ENCODE peak calls at places on chromosomes 1 and 21, in seven cellular contexts. H is tibial nerve, Q is ovary, N is HCT116, R is Peyer's patch, U is uterus, E is sigmoid colon. Z is an unnamed sample. For H3K4me1, the result is how much of the 10 kb centered on the place peaks cover.

GRCh38 chr1:192607836-192608235 is 28.1 kb upstream of the RGS13 start:
- DNase-seq in R (no peak), H (no peak), Q (no peak), U (no peak), E (no peak), N (no peak), Z (no peak)

GRCh38 chr1:109892476-109893368 is 17.9 kb upstream of the CSF1 start:
- DNase-seq in H (no peak), E (no peak), Q (no peak), U (no peak), R (no peak), N (no peak), Z (no peak)

GRCh38 chr1:184366992-184367391 is 19.8 kb upstream of the C1orf21 start:
- DNase-seq in H (no peak), Q (no peak), U (no peak), R (no peak), N (no peak), E (no peak), Z (no peak)

GRCh38 chr1:19260211-19261138 is 8.9 kb downstream of the MRTO4 start:
- DNase-seq in N (no peak), U (no peak), E (no peak), H (no peak), R (no peak), Q (no peak), Z (peak)

GRCh38 chr1:89519779-89520358 is 4.8 kb upstream of the LRRC8B start:
- DNase-seq in H (peak), E (no peak), U (no peak), R (no peak), N (peak), Q (no peak), Z (peak)

GRCh38 chr1:169015464-169015863 is 91.0 kb upstream of the ATP1B1 start:
- DNase-seq in U (no peak), R (no peak), Q (no peak), N (no peak), E (no peak), H (no peak), Z (no peak)

GRCh38 chr1:20600156-20600555 is 11.3 kb downstream of the CDA start:
- DNase-seq in U (no peak), Q (no peak), E (no peak), H (no peak), N (no peak), R (no peak), Z (no peak)

GRCh38 chr21:34143783-34144182 is 70.4 kb downstream of the MRPS6 start:
- DNase-seq in R (no peak), E (no peak), H (no peak), U (no peak), N (no peak), Q (no peak), Z (no peak)

GRCh38 chr1:209791920-209792319 is 7.6 kb upstream of the C1orf74 start:
- DNase-seq in Q (no peak), H (no peak), N (no peak), E (no peak), U (no peak), R (no peak), Z (no peak)

GRCh38 chr1:231563253-231563652 is 34.8 kb downstream of the TSNAX start:
- DNase-seq in Q (no peak), U (no peak), N (no peak), E (no peak), H (no peak), R (no peak), Z (no peak)

GRCh38 chr21:45590726-45591618 is 48.7 kb upstream of the SLC19A1 start:
- DNase-seq in R (peak), H (no peak), E (peak), N (no peak), Q (peak), U (no peak), Z (no peak)

GRCh38 chr1:41751804-41752513 is 166.8 kb downstream of the HIVEP3 start:
- DNase-seq in R (no peak), U (no peak), H (no peak), Q (no peak), E (peak), N (no peak), Z (no peak)

GRCh38 chr1:5910666-5911065 is 81.6 kb downstream of the NPHP4 start:
- DNase-seq in U (no peak), Q (no peak), H (no peak), E (no peak), R (no peak), N (no peak), Z (no peak)

GRCh38 chr1:174968750-174969244 is 30.9 kb upstream of the CACYBP start:
- DNase-seq in Q (no peak), U (no peak), R (no peak), E (no peak), N (no peak), H (no peak), Z (no peak)

GRCh38 chr1:236774926-236775325 is 20.2 kb upstream of the MTR start:
- DNase-seq in H (no peak), N (peak), E (no peak), U (no peak), Q (no peak), R (no peak), Z (peak)

GRCh38 chr1:21175324-21175669 is 1.4 kb downstream of the EIF4G3 start:
- DNase-seq in R (no peak), Q (no peak), N (no peak), E (peak), U (peak), H (peak), Z (peak)

GRCh38 chr1:43978551-43979260 is at the start of gene B4GALT2:
- DNase-seq in R (peak), U (peak), N (no peak), Q (peak), H (no peak), E (no peak), Z (peak)

GRCh38 chr1:152585586-152585985 is 5.3 kb upstream of the LCE3D start:
- DNase-seq in U (no peak), R (no peak), Q (no peak), H (no peak), N (no peak), E (no peak), Z (no peak)

GRCh38 chr1:147781056-147781471 is 20.7 kb upstream of the GJA5 start:
- DNase-seq in H (no peak), N (no peak), Q (no peak), R (no peak), E (no peak), U (peak), Z (no peak)

GRCh38 chr1:26218906-26219494 is 15.0 kb upstream of the CEP85 start:
- DNase-seq in E (peak), R (no peak), H (no peak), Q (no peak), U (no peak), N (no peak), Z (peak)

GRCh38 chr1:222792744-222793143 is 22.1 kb upstream of the DISP1 start:
- DNase-seq in Q (no peak), H (no peak), U (no peak), E (no peak), R (no peak), N (no peak), Z (peak)

GRCh38 chr1:239826209-239826608 is 265.5 kb upstream of the FMN2 start:
- DNase-seq in U (no peak), Q (no peak), N (no peak), R (no peak), H (no peak), E (no peak), Z (no peak)

GRCh38 chr1:35971601-35972000 is 40.7 kb downstream of the AGO3 start:
- DNase-seq in H (no peak), U (no peak), Q (no peak), E (no peak), N (no peak), R (no peak), Z (no peak)

GRCh38 chr1:117147856-117148588 is 26.5 kb upstream of the TRIM45 start:
- DNase-seq in U (no peak), H (no peak), N (no peak), R (no peak), Q (no peak), E (no peak), Z (no peak)

GRCh38 chr21:36041910-36042309 is 18.4 kb downstream of the SETD4 start:
- DNase-seq in Q (no peak), H (no peak), U (no peak), N (no peak), R (no peak), E (no peak), Z (no peak)

GRCh38 chr1:241411056-241411775 is 54.2 kb upstream of the RGS7 start:
- DNase-seq in E (no peak), Q (no peak), H (no peak), R (no peak), U (no peak), N (no peak), Z (no peak)

GRCh38 chr1:205537386-205538018 is 33.0 kb downstream of the CDK18 start:
- DNase-seq in Q (no peak), R (peak), N (no peak), U (peak), H (no peak), E (peak), Z (no peak)

GRCh38 chr1:169615803-169616202 is 14.1 kb downstream of the SELP start:
- DNase-seq in H (no peak), E (no peak), Q (no peak), R (no peak), U (no peak), N (no peak), Z (no peak)

GRCh38 chr1:117284408-117285215 is 73.9 kb upstream of the VTCN1 start:
- DNase-seq in E (no peak), H (no peak), Q (no peak), N (peak), U (no peak), R (no peak), Z (no peak)

GRCh38 chr1:53379662-53380002 is 51.8 kb upstream of the LRP8 start:
- DNase-seq in H (no peak), U (no peak), Q (no peak), E (no peak), N (no peak), R (peak), Z (no peak)

GRCh38 chr1:99264201-99265021 is at the start of gene PLPPR4:
- DNase-seq in R (peak), U (peak), N (peak), E (peak), Q (no peak), H (peak), Z (peak)

GRCh38 chr21:25370311-25370744 is 237.0 kb downstream of the MRPL39 start:
- DNase-seq in U (no peak), H (no peak), R (no peak), Q (no peak), N (no peak), E (no peak), Z (peak)

GRCh38 chr1:177126267-177126666 is 38.2 kb downstream of the ASTN1 start:
- DNase-seq in E (no peak), H (no peak), Q (no peak), R (no peak), N (no peak), U (no peak), Z (no peak)

GRCh38 chr1:44110916-44111315 is 7.7 kb upstream of the KLF17 start:
- DNase-seq in R (no peak), Q (no peak), H (no peak), E (no peak), N (no peak), U (no peak), Z (no peak)

GRCh38 chr1:39826583-39826982 is 37.9 kb upstream of the BMP8B start:
- DNase-seq in H (no peak), Q (no peak), U (no peak), R (peak), N (no peak), E (no peak), Z (no peak)

GRCh38 chr21:38351961-38352521 is 95.2 kb downstream of the KCNJ15 start:
- DNase-seq in U (no peak), Q (no peak), N (no peak), R (no peak), H (no peak), E (no peak), Z (no peak)

GRCh38 chr21:23021481-23021880 is 2023.3 kb downstream of the NCAM2 start:
- DNase-seq in R (no peak), E (no peak), Q (no peak), U (no peak), H (no peak), N (no peak), Z (no peak)

GRCh38 chr1:209202826-209203439 is 380.6 kb upstream of the CAMK1G start:
- DNase-seq in R (no peak), E (no peak), H (no peak), Q (no peak), U (no peak), N (peak), Z (peak)

GRCh38 chr1:1858382-1859086 is 32.4 kb downstream of the GNB1 start:
- DNase-seq in E (peak), H (peak), Q (peak), N (no peak), R (peak), U (peak), Z (peak)

GRCh38 chr1:1862905-1863547 is 27.9 kb downstream of the GNB1 start:
- DNase-seq in H (no peak), Q (no peak), N (no peak), R (no peak), E (no peak), U (no peak), Z (no peak)

GRCh38 chr1:1857096-1857703 is 33.7 kb downstream of the GNB1 start:
- DNase-seq in R (no peak), U (peak), N (no peak), H (no peak), Q (no peak), E (no peak), Z (no peak)

GRCh38 chr1:1867164-1867563 is 23.7 kb downstream of the GNB1 start:
- DNase-seq in U (no peak), E (no peak), R (no peak), N (no peak), Q (no peak), H (no peak), Z (no peak)

GRCh38 chr1:1861339-1861730 is 29.6 kb downstream of the GNB1 start:
- DNase-seq in U (no peak), N (no peak), H (no peak), R (peak), E (no peak), Q (no peak), Z (no peak)
- H3K4me1 ChIP-seq in U (under half), N (under half), H (half or more), R (under half), E (half or more), Q (under half), Z (under half)

DNA sequence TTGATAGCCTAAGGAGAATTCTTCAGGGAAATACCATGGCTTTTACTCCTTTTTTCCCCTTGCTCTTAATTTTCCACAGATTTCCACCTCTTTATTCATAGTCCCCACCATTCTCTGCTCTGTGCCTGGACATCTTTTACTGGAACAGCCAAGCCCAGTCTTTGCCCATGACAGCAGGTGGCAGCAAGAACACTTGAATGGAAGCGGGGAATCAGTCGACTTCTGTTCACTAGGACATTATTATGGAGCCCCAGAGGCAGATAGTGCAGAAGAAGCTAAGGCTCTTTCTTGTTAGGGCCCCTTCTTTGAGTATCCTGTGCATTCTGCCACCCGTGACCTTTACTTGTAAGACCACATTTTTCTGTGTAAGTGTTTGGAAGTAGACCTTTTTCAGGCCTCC is 6.3 kb downstream of the OR14I1 start:
- DNase-seq in U (no peak), Q (no peak), R (peak), E (no peak), N (no peak), H (no peak), Z (peak)
- TF ChIP-seq CTCF in U (no peak), Q (no peak), R (no peak), E (no peak), N (peak), H (no peak), Z (peak)

GRCh38 chr1:227315500-227316346 is 2.6 kb downstream of the CDC42BPA start:
- DNase-seq in N (no peak), H (peak), R (no peak), E (no peak), Q (no peak), U (peak), Z (peak)
- TF ChIP-seq POLR2A in N (no peak), H (no peak), R (peak), E (no peak), Q (no peak), U (no peak), Z (no peak)

GRCh38 chr1:171220551-171221175 is 27.6 kb upstream of the FMO1 start:
- DNase-seq in E (no peak), U (no peak), Q (peak), R (no peak), H (no peak), N (no peak), Z (no peak)

GRCh38 chr1:171217658-171218443 is 30.4 kb upstream of the FMO1 start:
- DNase-seq in R (no peak), Q (no peak), E (no peak), N (no peak), H (no peak), U (no peak), Z (no peak)

GRCh38 chr1:171221665-171222591 is 26.4 kb upstream of the FMO1 start:
- DNase-seq in H (no peak), N (no peak), R (no peak), E (no peak), U (no peak), Q (peak), Z (no peak)

GRCh38 chr1:171218661-171219060 is 29.6 kb upstream of the FMO1 start:
- DNase-seq in N (no peak), U (no peak), Q (no peak), E (no peak), H (no peak), R (no peak), Z (no peak)

DNA sequence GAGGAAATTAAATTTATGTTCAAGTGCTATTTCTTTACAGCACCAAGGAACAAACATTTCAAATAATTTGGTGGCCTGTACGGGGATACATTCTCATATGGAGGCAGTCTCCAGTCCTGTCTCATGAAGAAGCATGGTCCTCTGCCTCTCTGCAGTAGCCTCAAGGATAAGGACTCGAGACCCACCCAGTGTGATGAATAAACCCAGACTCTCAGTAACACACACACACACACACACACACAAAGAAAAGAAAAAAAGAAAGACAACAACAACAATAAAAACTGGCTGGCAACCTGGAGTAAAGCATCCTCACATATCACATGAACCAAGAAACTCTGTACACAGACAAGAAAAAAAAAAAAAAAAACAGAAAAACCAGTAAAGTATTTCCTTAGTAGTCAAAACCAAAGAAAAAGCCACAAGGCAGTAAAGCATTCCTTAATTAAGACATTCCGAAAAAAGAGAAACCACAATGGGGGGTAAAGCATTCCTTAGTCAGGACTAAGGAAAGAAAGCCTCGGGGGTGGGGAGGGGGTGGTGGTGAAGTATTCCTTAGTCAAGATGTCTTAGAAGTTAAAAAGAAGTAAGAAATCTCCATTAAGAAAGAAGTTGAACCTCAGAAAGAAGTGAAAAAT is 28.4 kb upstream of the FMO1 start:
- DNase-seq in U (no peak), E (no peak), Q (no peak), H (no peak), R (no peak), N (no peak), Z (no peak)
- H3K4me1 ChIP-seq in U (under half), E (under half), Q (under half), H (under half), R (under half), N (under half), Z (under half)

GRCh38 chr1:200640373-200641174 is 20.0 kb upstream of the KIF14 start:
- DNase-seq in N (peak), R (no peak), Q (no peak), U (no peak), E (no peak), H (no peak), Z (peak)

GRCh38 chr1:200634449-200635122 is 14.0 kb upstream of the KIF14 start:
- DNase-seq in N (no peak), Q (no peak), H (no peak), R (no peak), E (no peak), U (no peak), Z (no peak)

GRCh38 chr1:200641175-200641489 is 20.6 kb upstream of the KIF14 start:
- DNase-seq in R (no peak), H (no peak), U (no peak), E (no peak), Q (no peak), N (no peak), Z (no peak)

GRCh38 chr1:200636681-200637080 is 16.1 kb upstream of the KIF14 start:
- DNase-seq in E (no peak), R (no peak), Q (no peak), H (no peak), U (no peak), N (no peak), Z (no peak)

GRCh38 chr1:200638073-200638472 is 17.5 kb upstream of the KIF14 start:
- DNase-seq in E (no peak), H (no peak), R (no peak), N (no peak), Q (no peak), U (no peak), Z (no peak)
- TF ChIP-seq CTCF in E (no peak), H (no peak), R (no peak), N (peak), Q (no peak), U (no peak), Z (no peak)

GRCh38 chr1:64933296-64934070 is 32.9 kb downstream of the JAK1 start:
- DNase-seq in E (peak), N (no peak), R (no peak), H (peak), Q (no peak), U (peak), Z (peak)
- TF ChIP-seq POLR2A in E (no peak), N (no peak), R (no peak), H (no peak), Q (no peak), U (no peak), Z (no peak)

GRCh38 chr21:42534901-42535378 is 21.3 kb downstream of the SLC37A1 start:
- DNase-seq in E (no peak), N (no peak), U (no peak), H (no peak), R (peak), Q (no peak), Z (no peak)
- H3K4me1 ChIP-seq in E (under half), N (under half), U (under half), H (under half), R (under half), Q (under half), Z (under half)

GRCh38 chr1:34140011-34140676 is 24.9 kb downstream of the CSMD2 start:
- DNase-seq in R (no peak), N (no peak), Q (no peak), U (no peak), H (no peak), E (no peak), Z (no peak)

GRCh38 chr1:34132161-34132420 is 32.9 kb downstream of the CSMD2 start:
- DNase-seq in N (no peak), E (no peak), Q (no peak), R (no peak), U (no peak), H (no peak), Z (no peak)

GRCh38 chr1:34131396-34132160 is 33.5 kb downstream of the CSMD2 start:
- DNase-seq in H (no peak), E (no peak), U (no peak), Q (no peak), R (no peak), N (no peak), Z (no peak)

GRCh38 chr1:34137411-34137810 is 27.6 kb downstream of the CSMD2 start:
- DNase-seq in N (no peak), E (no peak), R (no peak), H (no peak), U (no peak), Q (no peak), Z (no peak)
- TF ChIP-seq CTCF in N (no peak), E (no peak), R (no peak), H (no peak), U (no peak), Q (no peak), Z (no peak)

GRCh38 chr1:153958111-153958960 is at the start of gene CRTC2:
- DNase-seq in U (peak), Q (peak), R (peak), N (peak), E (peak), H (peak), Z (peak)
- TF ChIP-seq POLR2A in U (peak), Q (peak), R (peak), N (no peak), E (peak), H (peak), Z (peak)

Z was measured in body of pancreas.